ENCODE peak calls at places on chromosomes 7 and 10, in nine cellular contexts. F is stimulated activated CD4-positive, alpha-beta T cell treated with anti-CD3 and anti-CD28 coated beads, Interleukin-4, amount 100 ng/mL, for 1 hour; Z is Daoy; G is H9; M is iris pigment epithelial cell; X is glutamatergic neuron; K is GM23248; L is RWPE1; J is occipital lobe. W is an unnamed sample.

GRCh38 chr7:128020161-128020560 is 11.1 kb downstream of the LRRC4 start:
- DNase-seq in F (peak), Z (no peak), G (peak), M (no peak), X (no peak), K (peak), L (no peak), J (no peak), W (no peak)

GRCh38 chr10:114489521-114490310 is 85.4 kb upstream of the AFAP1L2 start:
- DNase-seq in F (no peak), Z (no peak), G (peak), M (no peak), X (no peak), K (no peak), L (no peak), J (no peak), W (no peak)

GRCh38 chr7:74173866-74174605 is at the start of gene EIF4H:
- DNase-seq in F (peak), Z (peak), G (peak), M (peak), X (peak), K (peak), L (peak), J (peak), W (peak)

GRCh38 chr10:108184129-108184528 is 1019.6 kb upstream of the SORCS1 start:
- DNase-seq in F (no peak), Z (no peak), G (no peak), M (no peak), X (no peak), K (peak), L (no peak), J (no peak), W (no peak)

GRCh38 chr10:75014516-75015230 is 96.8 kb upstream of the SAMD8 start:
- DNase-seq in F (no peak), Z (no peak), G (no peak), M (no peak), X (no peak), K (no peak), L (no peak), J (no peak), W (no peak)

GRCh38 chr7:17640730-17641377 is 299.4 kb downstream of the SNX13 start:
- DNase-seq in F (no peak), Z (peak), G (no peak), M (no peak), X (no peak), K (peak), L (peak), J (no peak), W (peak)

GRCh38 chr7:39650676-39651075 is 27.3 kb downstream of the RALA start:
- DNase-seq in F (no peak), Z (peak), G (no peak), M (peak), X (no peak), K (peak), L (no peak), J (no peak), W (peak)

GRCh38 chr10:73915206-73915851 is 4.4 kb downstream of the PLAU start:
- DNase-seq in F (no peak), Z (no peak), G (no peak), M (no peak), X (no peak), K (no peak), L (no peak), J (no peak), W (no peak)

GRCh38 chr10:35572583-35572982 is 32.6 kb upstream of the GJD4 start:
- DNase-seq in F (no peak), Z (no peak), G (no peak), M (peak), X (no peak), K (peak), L (no peak), J (no peak), W (no peak)

GRCh38 chr10:95176101-95176500 is 17.9 kb upstream of the ACSM6 start:
- DNase-seq in F (no peak), Z (no peak), G (no peak), M (no peak), X (no peak), K (no peak), L (no peak), J (no peak), W (no peak)

GRCh38 chr7:139828880-139829653 is at the start of gene TBXAS1:
- DNase-seq in F (peak), Z (peak), G (no peak), M (peak), X (no peak), K (no peak), L (no peak), J (no peak), W (no peak)

GRCh38 chr7:158327571-158328180 is 259.9 kb downstream of the PTPRN2 start:
- DNase-seq in F (no peak), Z (no peak), G (peak), M (no peak), X (no peak), K (no peak), L (no peak), J (no peak), W (no peak)

GRCh38 chr10:71039551-71039950 is 151.2 kb upstream of the PCBD1 start:
- DNase-seq in F (no peak), Z (no peak), G (no peak), M (no peak), X (no peak), K (no peak), L (no peak), J (no peak), W (no peak)

GRCh38 chr10:13184726-13185514 is 23.6 kb downstream of the MCM10 start:
- DNase-seq in F (no peak), Z (no peak), G (no peak), M (no peak), X (no peak), K (no peak), L (no peak), J (no peak), W (no peak)

GRCh38 chr10:119817991-119818888 is 54.4 kb downstream of the MCMBP start:
- DNase-seq in F (no peak), Z (no peak), G (peak), M (peak), X (peak), K (peak), L (peak), J (peak), W (no peak)

GRCh38 chr7:21671859-21672258 is 129.0 kb downstream of the DNAH11 start:
- DNase-seq in F (no peak), Z (no peak), G (no peak), M (no peak), X (no peak), K (no peak), L (no peak), J (no peak), W (no peak)

GRCh38 chr7:73622909-73623797 is 1.2 kb downstream of the MLXIPL start:
- DNase-seq in F (no peak), Z (no peak), G (peak), M (no peak), X (no peak), K (peak), L (no peak), J (no peak), W (no peak)

GRCh38 chr7:157682064-157682945 is 345.5 kb downstream of the DNAJB6 start:
- DNase-seq in F (no peak), Z (peak), G (peak), M (no peak), X (no peak), K (no peak), L (no peak), J (no peak), W (no peak)

GRCh38 chr7:12630615-12630884 is 56.9 kb upstream of the ARL4A start:
- DNase-seq in F (no peak), Z (no peak), G (no peak), M (no peak), X (no peak), K (no peak), L (no peak), J (no peak), W (no peak)

GRCh38 chr7:155532792-155533119 is 13.6 kb downstream of the CNPY1 start:
- DNase-seq in F (no peak), Z (no peak), G (no peak), M (no peak), X (no peak), K (no peak), L (no peak), J (no peak), W (no peak)

GRCh38 chr7:25282194-25282593 is 53.9 kb upstream of the NPVF start:
- DNase-seq in F (no peak), Z (peak), G (no peak), M (no peak), X (no peak), K (no peak), L (no peak), J (no peak), W (no peak)

GRCh38 chr7:123615344-123615743 is 13.7 kb downstream of the ASB15 start:
- DNase-seq in F (no peak), Z (no peak), G (no peak), M (peak), X (no peak), K (peak), L (no peak), J (no peak), W (no peak)

GRCh38 chr10:16408379-16408778 is 28.4 kb upstream of the PTER start:
- DNase-seq in F (no peak), Z (no peak), G (no peak), M (no peak), X (no peak), K (no peak), L (no peak), J (no peak), W (no peak)

GRCh38 chr7:129831424-129832058 is 121.2 kb downstream of the UBE2H start:
- DNase-seq in F (no peak), Z (peak), G (no peak), M (peak), X (no peak), K (peak), L (peak), J (no peak), W (peak)

GRCh38 chr7:42746226-42746625 is 165.6 kb downstream of the C7orf25 start:
- DNase-seq in F (no peak), Z (peak), G (no peak), M (peak), X (no peak), K (no peak), L (peak), J (no peak), W (no peak)

GRCh38 chr7:113199841-113200240 is 81.5 kb upstream of the SMIM30 start:
- DNase-seq in F (no peak), Z (no peak), G (no peak), M (peak), X (no peak), K (peak), L (no peak), J (no peak), W (peak)

GRCh38 chr7:37518266-37518665 is 69.6 kb upstream of the ELMO1 start:
- DNase-seq in F (no peak), Z (no peak), G (no peak), M (no peak), X (no peak), K (no peak), L (no peak), J (no peak), W (no peak)

GRCh38 chr7:3455826-3456444 is 154.9 kb downstream of the SDK1 start:
- DNase-seq in F (no peak), Z (no peak), G (no peak), M (peak), X (no peak), K (no peak), L (no peak), J (no peak), W (peak)

GRCh38 chr10:131429942-131430341 is 118.4 kb upstream of the TCERG1L start:
- DNase-seq in F (no peak), Z (no peak), G (no peak), M (no peak), X (no peak), K (no peak), L (no peak), J (no peak), W (no peak)

GRCh38 chr10:62005687-62006086 is 104.2 kb downstream of the ARID5B start:
- DNase-seq in F (no peak), Z (no peak), G (no peak), M (peak), X (no peak), K (no peak), L (no peak), J (no peak), W (peak)

GRCh38 chr10:69645296-69645665 is 15.2 kb downstream of the FAM241B start:
- DNase-seq in F (no peak), Z (no peak), G (no peak), M (no peak), X (no peak), K (no peak), L (no peak), J (peak), W (no peak)

GRCh38 chr7:5796076-5796475 is 14.6 kb upstream of the RNF216 start:
- DNase-seq in F (no peak), Z (no peak), G (no peak), M (no peak), X (no peak), K (no peak), L (no peak), J (no peak), W (no peak)

GRCh38 chr10:121722665-121723064 is 124.4 kb upstream of the FGFR2 start:
- DNase-seq in F (no peak), Z (no peak), G (no peak), M (peak), X (no peak), K (peak), L (peak), J (no peak), W (peak)

GRCh38 chr7:26153823-26154783 is 2.1 kb downstream of the NFE2L3 start:
- DNase-seq in F (peak), Z (peak), G (peak), M (peak), X (no peak), K (no peak), L (no peak), J (no peak), W (no peak)